ENCODE peak calls at places on chromosome 1, in five cellular contexts. W is HCT116, C is H1, S is HepG2, D is GM12878. H is an unnamed sample.

GRCh38 chr1:17427696-17428660 is 11.5 kb downstream of the RCC2 start:
- DNase-seq in D (no peak), C (no peak), S (no peak), W (no peak), H (no peak)

GRCh38 chr1:29117381-29117780 is 6.3 kb downstream of the TMEM200B start:
- DNase-seq in S (peak; percentile 35), D (no peak), C (no peak), W (no peak), H (peak; percentile 25)

GRCh38 chr1:68165665-68166064 is 66.7 kb downstream of the WLS start:
- DNase-seq in C (no peak), D (no peak), S (no peak), W (no peak), H (no peak)

GRCh38 chr1:59967780-59968179 is 41.2 kb upstream of the CYP2J2 start:
- DNase-seq in W (no peak), S (no peak), C (no peak), D (no peak), H (no peak)

GRCh38 chr1:161706483-161707347 is at the start of gene FCRLA:
- DNase-seq in S (no peak), C (no peak), D (peak; percentile 88), W (no peak), H (no peak)

GRCh38 chr1:169260478-169260877 is 107.1 kb downstream of the NME7 start:
- DNase-seq in W (no peak), S (no peak), D (no peak), C (no peak), H (no peak)

GRCh38 chr1:90919190-90919719 is 102.6 kb downstream of the ZNF644 start:
- DNase-seq in S (peak; percentile 51), C (no peak), D (peak; percentile 8), W (no peak), H (no peak)

GRCh38 chr1:47104816-47105215 is 32.4 kb upstream of the CYP4A22 start:
- DNase-seq in D (no peak), W (no peak), S (no peak), C (no peak), H (no peak)

GRCh38 chr1:18607289-18607760 is 23.3 kb upstream of the PAX7 start:
- DNase-seq in C (no peak), W (no peak), D (no peak), S (no peak), H (no peak)

GRCh38 chr1:18602533-18603211 is 28.0 kb upstream of the PAX7 start:
- DNase-seq in W (no peak), D (no peak), C (no peak), S (no peak), H (no peak)

GRCh38 chr1:18608534-18608933 is 22.1 kb upstream of the PAX7 start:
- DNase-seq in S (no peak), D (no peak), W (no peak), C (no peak), H (no peak)

GRCh38 chr1:18603212-18603852 is 27.3 kb upstream of the PAX7 start:
- DNase-seq in S (no peak), C (no peak), W (no peak), D (no peak), H (no peak)

GRCh38 chr1:18606443-18607288 is 24.0 kb upstream of the PAX7 start:
- DNase-seq in C (no peak), D (no peak), W (no peak), S (no peak), H (no peak)
- H3K9ac ChIP-seq in C (no peak overlapping the region), D (no peak overlapping the region), W (no peak overlapping the region), S (no peak overlapping the region), H (no peak overlapping the region)

GRCh38 chr1:3999941-4000735 is 100.1 kb upstream of the C1orf174 start:
- DNase-seq in C (no peak), W (no peak), D (no peak), S (no peak), H (no peak)
- TF ChIP-seq SRF in C (no peak), W (no peak), D (no peak), S (no peak), H (no peak)

DNA sequence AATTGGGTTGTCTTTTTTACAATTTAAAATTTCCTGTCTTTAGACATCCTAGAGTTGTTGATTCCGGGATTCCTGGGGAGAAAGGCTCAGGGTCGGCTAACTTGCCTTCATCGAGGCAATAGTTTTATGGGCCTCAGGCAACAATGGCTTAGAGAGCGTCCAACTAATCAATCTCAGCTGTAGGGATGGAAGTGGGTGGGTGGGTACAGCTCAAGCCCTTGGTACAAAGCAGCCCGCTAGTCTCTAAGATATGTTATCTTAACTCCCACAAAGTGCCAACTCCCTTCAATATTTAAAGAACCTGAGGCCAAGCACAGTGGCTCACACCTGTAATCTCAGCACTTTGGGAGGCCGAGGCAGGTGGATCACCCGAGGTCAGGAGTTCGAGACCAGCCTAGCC is 6.9 kb upstream of the FMN2 start:
- DNase-seq in C (no peak), D (no peak), S (no peak), W (no peak), H (no peak)
- TF ChIP-seq EZH2 in C (no peak), D (no peak), S (no peak), W (no peak), H (no peak)

GRCh38 chr1:4657244-4657789 is 2.9 kb downstream of the AJAP1 start:
- DNase-seq in C (peak; percentile 49), W (no peak), D (no peak), S (no peak), H (no peak)
- H3K9ac ChIP-seq in C (no peak overlapping the region), W (no peak overlapping the region), D (no peak overlapping the region), S (no peak overlapping the region), H (no peak overlapping the region)

H was measured in K562.